ENCODE peak calls at places on chromosome 10, in ten cellular contexts. One of them, this sample, is unnamed.

GRCh38 chr10:75956624-75957023 is 525.2 kb downstream of the LRMDA start:
- DNase-seq in left ventricle myocardium inferior: no peak
- DNase-seq in iPS DF 6.9: no peak
- DNase-seq in upper lobe of right lung: no peak
- DNase-seq in A549: no peak
- DNase-seq in mesendoderm: peak
- DNase-seq in ovary: no peak
- DNase-seq in naive thymus-derived CD4-positive, alpha-beta T cell: no peak
- DNase-seq in adrenal gland: no peak
- DNase-seq in body of pancreas: no peak
- DNase-seq in this sample: no peak

GRCh38 chr10:100433253-100434240 is 29.3 kb upstream of the WNT8B start:
- DNase-seq in left ventricle myocardium inferior: peak
- DNase-seq in iPS DF 6.9: peak
- DNase-seq in upper lobe of right lung: peak
- DNase-seq in A549: peak
- DNase-seq in mesendoderm: peak
- DNase-seq in ovary: peak
- DNase-seq in naive thymus-derived CD4-positive, alpha-beta T cell: peak
- DNase-seq in adrenal gland: peak
- DNase-seq in body of pancreas: peak
- DNase-seq in this sample: peak

GRCh38 chr10:28761084-28761875 is 84.0 kb downstream of the BAMBI start:
- DNase-seq in left ventricle myocardium inferior: no peak
- DNase-seq in iPS DF 6.9: no peak
- DNase-seq in upper lobe of right lung: no peak
- DNase-seq in A549: no peak
- DNase-seq in mesendoderm: peak
- DNase-seq in ovary: no peak
- DNase-seq in naive thymus-derived CD4-positive, alpha-beta T cell: no peak
- DNase-seq in adrenal gland: no peak
- DNase-seq in body of pancreas: no peak
- DNase-seq in this sample: no peak

GRCh38 chr10:29667191-29667590 is 32.4 kb upstream of the SVIL start:
- DNase-seq in left ventricle myocardium inferior: no peak
- DNase-seq in iPS DF 6.9: no peak
- DNase-seq in upper lobe of right lung: no peak
- DNase-seq in A549: no peak
- DNase-seq in mesendoderm: peak
- DNase-seq in ovary: no peak
- DNase-seq in naive thymus-derived CD4-positive, alpha-beta T cell: no peak
- DNase-seq in adrenal gland: no peak
- DNase-seq in body of pancreas: no peak
- DNase-seq in this sample: no peak

GRCh38 chr10:103847909-103848468 is 7.4 kb downstream of the SH3PXD2A start:
- DNase-seq in left ventricle myocardium inferior: no peak
- DNase-seq in iPS DF 6.9: no peak
- DNase-seq in upper lobe of right lung: no peak
- DNase-seq in A549: peak
- DNase-seq in mesendoderm: peak
- DNase-seq in ovary: no peak
- DNase-seq in naive thymus-derived CD4-positive, alpha-beta T cell: no peak
- DNase-seq in adrenal gland: no peak
- DNase-seq in body of pancreas: no peak
- DNase-seq in this sample: no peak

GRCh38 chr10:120841522-120842189 is 9.5 kb upstream of the WDR11 start:
- DNase-seq in left ventricle myocardium inferior: no peak
- DNase-seq in iPS DF 6.9: no peak
- DNase-seq in upper lobe of right lung: no peak
- DNase-seq in A549: no peak
- DNase-seq in mesendoderm: no peak
- DNase-seq in ovary: no peak
- DNase-seq in naive thymus-derived CD4-positive, alpha-beta T cell: no peak
- DNase-seq in adrenal gland: no peak
- DNase-seq in body of pancreas: no peak
- DNase-seq in this sample: no peak

GRCh38 chr10:79984851-79985250 is 35.9 kb upstream of the SFTPD start:
- DNase-seq in left ventricle myocardium inferior: no peak
- DNase-seq in iPS DF 6.9: no peak
- DNase-seq in upper lobe of right lung: peak
- DNase-seq in A549: no peak
- DNase-seq in mesendoderm: peak
- DNase-seq in ovary: no peak
- DNase-seq in naive thymus-derived CD4-positive, alpha-beta T cell: peak
- DNase-seq in adrenal gland: no peak
- DNase-seq in body of pancreas: no peak
- DNase-seq in this sample: peak

GRCh38 chr10:4812952-4813351 is 13.1 kb upstream of the AKR1E2 start:
- DNase-seq in left ventricle myocardium inferior: no peak
- DNase-seq in iPS DF 6.9: no peak
- DNase-seq in upper lobe of right lung: no peak
- DNase-seq in A549: peak
- DNase-seq in mesendoderm: peak
- DNase-seq in ovary: no peak
- DNase-seq in naive thymus-derived CD4-positive, alpha-beta T cell: no peak
- DNase-seq in adrenal gland: no peak
- DNase-seq in body of pancreas: no peak
- DNase-seq in this sample: peak

GRCh38 chr10:122206471-122207065 is 64.5 kb upstream of the BTBD16 start:
- DNase-seq in left ventricle myocardium inferior: no peak
- DNase-seq in iPS DF 6.9: no peak
- DNase-seq in upper lobe of right lung: no peak
- DNase-seq in A549: no peak
- DNase-seq in mesendoderm: peak
- DNase-seq in ovary: no peak
- DNase-seq in naive thymus-derived CD4-positive, alpha-beta T cell: no peak
- DNase-seq in adrenal gland: no peak
- DNase-seq in body of pancreas: no peak
- DNase-seq in this sample: no peak

GRCh38 chr10:49744091-49744685 is 17.9 kb downstream of the OGDHL start:
- DNase-seq in left ventricle myocardium inferior: no peak
- DNase-seq in iPS DF 6.9: no peak
- DNase-seq in upper lobe of right lung: no peak
- DNase-seq in A549: no peak
- DNase-seq in mesendoderm: no peak
- DNase-seq in ovary: no peak
- DNase-seq in naive thymus-derived CD4-positive, alpha-beta T cell: no peak
- DNase-seq in adrenal gland: no peak
- DNase-seq in body of pancreas: no peak
- DNase-seq in this sample: no peak

GRCh38 chr10:22618081-22618785 is 96.1 kb downstream of the PIP4K2A start:
- DNase-seq in left ventricle myocardium inferior: no peak
- DNase-seq in iPS DF 6.9: no peak
- DNase-seq in upper lobe of right lung: no peak
- DNase-seq in A549: no peak
- DNase-seq in mesendoderm: no peak
- DNase-seq in ovary: no peak
- DNase-seq in naive thymus-derived CD4-positive, alpha-beta T cell: no peak
- DNase-seq in adrenal gland: no peak
- DNase-seq in body of pancreas: no peak
- DNase-seq in this sample: no peak

GRCh38 chr10:110802551-110803238 is 69.0 kb upstream of the PDCD4 start:
- DNase-seq in left ventricle myocardium inferior: peak
- DNase-seq in iPS DF 6.9: no peak
- DNase-seq in upper lobe of right lung: peak
- DNase-seq in A549: no peak
- DNase-seq in mesendoderm: peak
- DNase-seq in ovary: peak
- DNase-seq in naive thymus-derived CD4-positive, alpha-beta T cell: peak
- DNase-seq in adrenal gland: no peak
- DNase-seq in body of pancreas: peak
- DNase-seq in this sample: peak

GRCh38 chr10:78852856-78853255 is 215.9 kb upstream of the ZMIZ1 start:
- DNase-seq in left ventricle myocardium inferior: no peak
- DNase-seq in iPS DF 6.9: peak
- DNase-seq in upper lobe of right lung: no peak
- DNase-seq in A549: peak
- DNase-seq in mesendoderm: peak
- DNase-seq in ovary: no peak
- DNase-seq in naive thymus-derived CD4-positive, alpha-beta T cell: no peak
- DNase-seq in adrenal gland: no peak
- DNase-seq in body of pancreas: peak
- DNase-seq in this sample: no peak

GRCh38 chr10:77163670-77164348 is 473.8 kb downstream of the KCNMA1 start:
- DNase-seq in left ventricle myocardium inferior: no peak
- DNase-seq in iPS DF 6.9: no peak
- DNase-seq in upper lobe of right lung: no peak
- DNase-seq in A549: peak
- DNase-seq in mesendoderm: peak
- DNase-seq in ovary: peak
- DNase-seq in naive thymus-derived CD4-positive, alpha-beta T cell: no peak
- DNase-seq in adrenal gland: peak
- DNase-seq in body of pancreas: peak
- DNase-seq in this sample: peak

GRCh38 chr10:46263831-46264268 is 22.9 kb upstream of the ANTXRL start:
- DNase-seq in left ventricle myocardium inferior: no peak
- DNase-seq in iPS DF 6.9: no peak
- DNase-seq in upper lobe of right lung: no peak
- DNase-seq in A549: no peak
- DNase-seq in mesendoderm: no peak
- DNase-seq in ovary: no peak
- DNase-seq in naive thymus-derived CD4-positive, alpha-beta T cell: peak
- DNase-seq in adrenal gland: no peak
- DNase-seq in body of pancreas: no peak
- DNase-seq in this sample: no peak

DNA sequence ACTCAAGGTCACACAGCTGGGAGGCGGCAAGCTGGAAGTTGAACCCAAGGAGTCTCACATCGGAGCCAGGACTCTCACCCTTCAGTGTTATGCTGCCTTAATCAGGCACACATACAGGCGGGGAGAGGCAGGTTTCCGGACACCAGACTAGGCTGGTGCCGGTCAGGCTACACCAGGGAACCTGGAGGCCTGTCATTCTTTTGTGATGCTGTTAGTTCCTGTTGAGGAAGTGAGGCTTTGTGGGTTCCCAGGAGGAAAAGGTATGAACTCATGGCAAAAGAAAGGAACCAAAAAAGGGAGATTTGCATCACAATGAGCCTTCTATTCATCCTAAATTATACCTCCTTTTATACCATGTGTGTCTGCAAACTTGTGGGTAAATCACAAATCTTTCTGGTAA is 103.8 kb downstream of the TCF7L2 start:
- DNase-seq in left ventricle myocardium inferior: no peak
- DNase-seq in iPS DF 6.9: peak
- DNase-seq in upper lobe of right lung: no peak
- DNase-seq in A549: no peak
- DNase-seq in mesendoderm: peak
- DNase-seq in ovary: no peak
- DNase-seq in naive thymus-derived CD4-positive, alpha-beta T cell: no peak
- DNase-seq in adrenal gland: no peak
- DNase-seq in body of pancreas: no peak
- DNase-seq in this sample: no peak
- H3K27ac ChIP-seq in left ventricle myocardium inferior: peak
- H3K27ac ChIP-seq in iPS DF 6.9: peak
- H3K27ac ChIP-seq in upper lobe of right lung: peak
- H3K27ac ChIP-seq in A549: peak
- H3K27ac ChIP-seq in mesendoderm: peak
- H3K27ac ChIP-seq in ovary: no peak
- H3K27ac ChIP-seq in naive thymus-derived CD4-positive, alpha-beta T cell: no peak
- H3K27ac ChIP-seq in adrenal gland: no peak
- H3K27ac ChIP-seq in body of pancreas: peak
- H3K27ac ChIP-seq in this sample: no peak

GRCh38 chr10:19961076-19961811 is 145.0 kb downstream of the PLXDC2 start:
- DNase-seq in left ventricle myocardium inferior: no peak
- DNase-seq in iPS DF 6.9: no peak
- DNase-seq in upper lobe of right lung: no peak
- DNase-seq in A549: no peak
- DNase-seq in mesendoderm: no peak
- DNase-seq in ovary: no peak
- DNase-seq in naive thymus-derived CD4-positive, alpha-beta T cell: no peak
- DNase-seq in adrenal gland: no peak
- DNase-seq in body of pancreas: no peak
- DNase-seq in this sample: no peak
- H3K27ac ChIP-seq in left ventricle myocardium inferior: no peak
- H3K27ac ChIP-seq in iPS DF 6.9: no peak
- H3K27ac ChIP-seq in upper lobe of right lung: no peak
- H3K27ac ChIP-seq in A549: no peak
- H3K27ac ChIP-seq in mesendoderm: no peak
- H3K27ac ChIP-seq in ovary: no peak
- H3K27ac ChIP-seq in naive thymus-derived CD4-positive, alpha-beta T cell: no peak
- H3K27ac ChIP-seq in adrenal gland: no peak
- H3K27ac ChIP-seq in body of pancreas: no peak
- H3K27ac ChIP-seq in this sample: no peak

GRCh38 chr10:60235001-60235400 is 154.7 kb downstream of the ANK3 start:
- DNase-seq in left ventricle myocardium inferior: no peak
- DNase-seq in iPS DF 6.9: no peak
- DNase-seq in upper lobe of right lung: no peak
- DNase-seq in A549: no peak
- DNase-seq in mesendoderm: no peak
- DNase-seq in ovary: no peak
- DNase-seq in naive thymus-derived CD4-positive, alpha-beta T cell: no peak
- DNase-seq in adrenal gland: no peak
- DNase-seq in body of pancreas: no peak
- DNase-seq in this sample: no peak

GRCh38 chr10:60230892-60231291 is 158.8 kb downstream of the ANK3 start:
- DNase-seq in left ventricle myocardium inferior: no peak
- DNase-seq in iPS DF 6.9: no peak
- DNase-seq in upper lobe of right lung: no peak
- DNase-seq in A549: no peak
- DNase-seq in mesendoderm: no peak
- DNase-seq in ovary: no peak
- DNase-seq in naive thymus-derived CD4-positive, alpha-beta T cell: no peak
- DNase-seq in adrenal gland: no peak
- DNase-seq in body of pancreas: no peak
- DNase-seq in this sample: no peak

GRCh38 chr10:60237977-60238376 is 151.7 kb downstream of the ANK3 start:
- DNase-seq in left ventricle myocardium inferior: no peak
- DNase-seq in iPS DF 6.9: no peak
- DNase-seq in upper lobe of right lung: no peak
- DNase-seq in A549: no peak
- DNase-seq in mesendoderm: no peak
- DNase-seq in ovary: no peak
- DNase-seq in naive thymus-derived CD4-positive, alpha-beta T cell: no peak
- DNase-seq in adrenal gland: no peak
- DNase-seq in body of pancreas: no peak
- DNase-seq in this sample: no peak

GRCh38 chr10:60236869-60237524 is 152.7 kb downstream of the ANK3 start:
- DNase-seq in left ventricle myocardium inferior: peak
- DNase-seq in iPS DF 6.9: no peak
- DNase-seq in upper lobe of right lung: peak
- DNase-seq in A549: no peak
- DNase-seq in mesendoderm: no peak
- DNase-seq in ovary: no peak
- DNase-seq in naive thymus-derived CD4-positive, alpha-beta T cell: no peak
- DNase-seq in adrenal gland: peak
- DNase-seq in body of pancreas: peak
- DNase-seq in this sample: no peak

GRCh38 chr10:60234531-60234930 is 155.1 kb downstream of the ANK3 start:
- DNase-seq in left ventricle myocardium inferior: no peak
- DNase-seq in iPS DF 6.9: no peak
- DNase-seq in upper lobe of right lung: no peak
- DNase-seq in A549: no peak
- DNase-seq in mesendoderm: no peak
- DNase-seq in ovary: no peak
- DNase-seq in naive thymus-derived CD4-positive, alpha-beta T cell: no peak
- DNase-seq in adrenal gland: no peak
- DNase-seq in body of pancreas: no peak
- DNase-seq in this sample: no peak
- H3K27ac ChIP-seq in left ventricle myocardium inferior: no peak
- H3K27ac ChIP-seq in iPS DF 6.9: no peak
- H3K27ac ChIP-seq in upper lobe of right lung: no peak
- H3K27ac ChIP-seq in A549: no peak
- H3K27ac ChIP-seq in mesendoderm: no peak
- H3K27ac ChIP-seq in ovary: no peak
- H3K27ac ChIP-seq in naive thymus-derived CD4-positive, alpha-beta T cell: no peak
- H3K27ac ChIP-seq in adrenal gland: no peak
- H3K27ac ChIP-seq in body of pancreas: no peak
- H3K27ac ChIP-seq in this sample: peak

GRCh38 chr10:112183329-112184051 is at the start of gene GPAM:
- DNase-seq in left ventricle myocardium inferior: peak
- DNase-seq in iPS DF 6.9: peak
- DNase-seq in upper lobe of right lung: peak
- DNase-seq in A549: peak
- DNase-seq in mesendoderm: peak
- DNase-seq in ovary: peak
- DNase-seq in naive thymus-derived CD4-positive, alpha-beta T cell: peak
- DNase-seq in adrenal gland: peak
- DNase-seq in body of pancreas: peak
- DNase-seq in this sample: peak
- H3K27ac ChIP-seq in left ventricle myocardium inferior: peak
- H3K27ac ChIP-seq in iPS DF 6.9: no peak
- H3K27ac ChIP-seq in upper lobe of right lung: peak
- H3K27ac ChIP-seq in A549: peak
- H3K27ac ChIP-seq in mesendoderm: no peak
- H3K27ac ChIP-seq in ovary: no peak
- H3K27ac ChIP-seq in naive thymus-derived CD4-positive, alpha-beta T cell: peak
- H3K27ac ChIP-seq in adrenal gland: peak
- H3K27ac ChIP-seq in body of pancreas: peak
- H3K27ac ChIP-seq in this sample: peak

This sample was measured in epithelial cell of prostate.